ENCODE peak calls at places on chromosomes 2 and 18, in five cellular contexts. One of them, this sample, is unnamed.

GRCh38 chr2:174026122-174026845 is 61.1 kb upstream of the SP3 start:
- DNase-seq in spleen: no peak
- DNase-seq in astrocyte of the spinal cord: peak
- DNase-seq in A549: no peak
- DNase-seq in fibroblast of the aortic adventitia: peak
- DNase-seq in this sample: peak

GRCh38 chr2:76850969-76851368 is 671.2 kb downstream of the LRRTM4 start:
- DNase-seq in spleen: no peak
- DNase-seq in astrocyte of the spinal cord: no peak
- DNase-seq in A549: no peak
- DNase-seq in fibroblast of the aortic adventitia: no peak
- DNase-seq in this sample: no peak

GRCh38 chr2:27376151-27376865 is 4.2 kb downstream of the ZNF513 start:
- DNase-seq in spleen: no peak
- DNase-seq in astrocyte of the spinal cord: no peak
- DNase-seq in A549: no peak
- DNase-seq in fibroblast of the aortic adventitia: no peak
- DNase-seq in this sample: no peak

GRCh38 chr2:200042944-200043343 is 87.6 kb downstream of the MAIP1 start:
- DNase-seq in spleen: no peak
- DNase-seq in astrocyte of the spinal cord: peak
- DNase-seq in A549: no peak
- DNase-seq in fibroblast of the aortic adventitia: peak
- DNase-seq in this sample: peak

GRCh38 chr2:17747684-17748452 is 5.7 kb downstream of the SMC6 start:
- DNase-seq in spleen: no peak
- DNase-seq in astrocyte of the spinal cord: peak
- DNase-seq in A549: peak
- DNase-seq in fibroblast of the aortic adventitia: peak
- DNase-seq in this sample: peak

GRCh38 chr2:28545590-28546195 is 49.8 kb downstream of the PLB1 start:
- DNase-seq in spleen: no peak
- DNase-seq in astrocyte of the spinal cord: no peak
- DNase-seq in A549: no peak
- DNase-seq in fibroblast of the aortic adventitia: no peak
- DNase-seq in this sample: no peak

GRCh38 chr2:62014102-62014501 is 108.6 kb downstream of the COMMD1 start:
- DNase-seq in spleen: no peak
- DNase-seq in astrocyte of the spinal cord: peak
- DNase-seq in A549: peak
- DNase-seq in fibroblast of the aortic adventitia: peak
- DNase-seq in this sample: peak

GRCh38 chr2:173353556-173353955 is 1.1 kb upstream of the CDCA7 start:
- DNase-seq in spleen: no peak
- DNase-seq in astrocyte of the spinal cord: no peak
- DNase-seq in A549: no peak
- DNase-seq in fibroblast of the aortic adventitia: no peak
- DNase-seq in this sample: no peak

GRCh38 chr2:242060212-242060835 is 190.8 kb downstream of the RTP5 start:
- DNase-seq in spleen: no peak
- DNase-seq in astrocyte of the spinal cord: peak
- DNase-seq in A549: no peak
- DNase-seq in fibroblast of the aortic adventitia: peak
- DNase-seq in this sample: peak

GRCh38 chr2:74728842-74729241 is 74.8 kb downstream of the SEMA4F start:
- DNase-seq in spleen: no peak
- DNase-seq in astrocyte of the spinal cord: no peak
- DNase-seq in A549: no peak
- DNase-seq in fibroblast of the aortic adventitia: no peak
- DNase-seq in this sample: no peak

GRCh38 chr2:241857572-241858121 is 1.0 kb downstream of the PDCD1 start:
- DNase-seq in spleen: peak
- DNase-seq in astrocyte of the spinal cord: no peak
- DNase-seq in A549: no peak
- DNase-seq in fibroblast of the aortic adventitia: no peak
- DNase-seq in this sample: no peak

GRCh38 chr2:101001713-101002561 is at the start of gene RPL31:
- DNase-seq in spleen: peak
- DNase-seq in astrocyte of the spinal cord: peak
- DNase-seq in A549: peak
- DNase-seq in fibroblast of the aortic adventitia: peak
- DNase-seq in this sample: peak

GRCh38 chr2:144548532-144549191 is 28.7 kb upstream of the ZEB2 start:
- DNase-seq in spleen: no peak
- DNase-seq in astrocyte of the spinal cord: no peak
- DNase-seq in A549: no peak
- DNase-seq in fibroblast of the aortic adventitia: no peak
- DNase-seq in this sample: no peak

GRCh38 chr2:158755310-158755709 is 39.8 kb upstream of the DAPL1 start:
- DNase-seq in spleen: no peak
- DNase-seq in astrocyte of the spinal cord: no peak
- DNase-seq in A549: no peak
- DNase-seq in fibroblast of the aortic adventitia: no peak
- DNase-seq in this sample: no peak

GRCh38 chr2:158754303-158754611 is 40.9 kb upstream of the DAPL1 start:
- DNase-seq in spleen: no peak
- DNase-seq in astrocyte of the spinal cord: no peak
- DNase-seq in A549: no peak
- DNase-seq in fibroblast of the aortic adventitia: no peak
- DNase-seq in this sample: no peak

GRCh38 chr2:158756976-158757375 is 38.1 kb upstream of the DAPL1 start:
- DNase-seq in spleen: no peak
- DNase-seq in astrocyte of the spinal cord: no peak
- DNase-seq in A549: no peak
- DNase-seq in fibroblast of the aortic adventitia: no peak
- DNase-seq in this sample: peak

GRCh38 chr2:158756331-158756730 is 38.8 kb upstream of the DAPL1 start:
- DNase-seq in spleen: no peak
- DNase-seq in astrocyte of the spinal cord: no peak
- DNase-seq in A549: no peak
- DNase-seq in fibroblast of the aortic adventitia: no peak
- DNase-seq in this sample: no peak

GRCh38 chr2:158755738-158756137 is 39.4 kb upstream of the DAPL1 start:
- DNase-seq in spleen: no peak
- DNase-seq in astrocyte of the spinal cord: no peak
- DNase-seq in A549: no peak
- DNase-seq in fibroblast of the aortic adventitia: no peak
- DNase-seq in this sample: no peak
- TF ChIP-seq CTCF in spleen: no peak
- TF ChIP-seq CTCF in astrocyte of the spinal cord: peak
- TF ChIP-seq CTCF in A549: peak
- TF ChIP-seq CTCF in fibroblast of the aortic adventitia: peak
- TF ChIP-seq CTCF in this sample: peak

DNA sequence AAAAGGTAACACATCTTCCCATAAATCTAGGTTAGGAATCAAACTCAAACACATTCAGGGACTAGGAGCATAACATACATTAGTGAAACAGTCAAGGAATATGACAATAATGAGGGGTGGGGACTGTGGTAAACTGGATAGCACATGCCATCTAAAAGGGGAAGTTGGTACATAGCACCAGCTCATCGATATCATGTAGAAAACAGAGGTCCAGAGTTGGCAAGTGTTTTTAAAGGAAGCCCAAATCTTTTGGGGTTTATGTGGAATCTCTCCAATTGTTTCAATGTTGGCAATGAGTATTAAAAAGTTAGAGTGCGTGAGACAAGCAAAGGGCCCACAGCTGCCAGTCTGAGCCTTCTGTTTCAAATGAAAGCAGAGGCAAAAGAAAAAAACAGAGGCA is 24.4 kb downstream of the KLF7 start:
- DNase-seq in spleen: no peak
- DNase-seq in astrocyte of the spinal cord: no peak
- DNase-seq in A549: no peak
- DNase-seq in fibroblast of the aortic adventitia: no peak
- DNase-seq in this sample: no peak
- TF ChIP-seq CTCF in spleen: no peak
- TF ChIP-seq CTCF in astrocyte of the spinal cord: no peak
- TF ChIP-seq CTCF in A549: no peak
- TF ChIP-seq CTCF in fibroblast of the aortic adventitia: no peak
- TF ChIP-seq CTCF in this sample: no peak

DNA sequence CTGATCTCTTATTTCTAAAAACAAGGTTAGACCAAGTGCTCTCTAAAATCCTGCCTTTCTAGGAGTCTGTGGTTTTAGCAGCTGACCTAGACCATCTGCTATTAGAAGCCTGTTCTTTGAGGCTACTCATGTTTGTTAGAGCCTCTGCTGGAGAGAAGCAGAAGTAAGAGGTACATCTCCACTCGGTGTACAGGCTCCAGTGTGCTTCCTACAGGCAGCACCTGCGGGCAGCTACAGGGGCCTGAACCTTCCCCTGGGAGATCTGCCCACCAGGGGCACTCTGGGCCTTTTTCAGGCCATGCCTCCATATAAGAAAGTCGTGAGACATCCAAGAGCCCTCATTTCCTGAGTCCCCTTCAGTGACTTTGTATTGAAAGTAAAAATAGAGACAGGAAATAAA is 31.6 kb downstream of the ONECUT2 start:
- DNase-seq in spleen: no peak
- DNase-seq in astrocyte of the spinal cord: no peak
- DNase-seq in A549: no peak
- DNase-seq in fibroblast of the aortic adventitia: no peak
- DNase-seq in this sample: no peak
- TF ChIP-seq CTCF in spleen: no peak
- TF ChIP-seq CTCF in astrocyte of the spinal cord: no peak
- TF ChIP-seq CTCF in A549: no peak
- TF ChIP-seq CTCF in fibroblast of the aortic adventitia: no peak
- TF ChIP-seq CTCF in this sample: no peak

GRCh38 chr18:42072407-42072806 is 117.4 kb downstream of the PIK3C3 start:
- DNase-seq in spleen: no peak
- DNase-seq in astrocyte of the spinal cord: no peak
- DNase-seq in A549: no peak
- DNase-seq in fibroblast of the aortic adventitia: no peak
- DNase-seq in this sample: no peak
- TF ChIP-seq CTCF in spleen: no peak
- TF ChIP-seq CTCF in astrocyte of the spinal cord: no peak
- TF ChIP-seq CTCF in A549: no peak
- TF ChIP-seq CTCF in fibroblast of the aortic adventitia: no peak
- TF ChIP-seq CTCF in this sample: peak

GRCh38 chr2:45885111-45885685 is 233.7 kb downstream of the PRKCE start:
- DNase-seq in spleen: no peak
- DNase-seq in astrocyte of the spinal cord: no peak
- DNase-seq in A549: no peak
- DNase-seq in fibroblast of the aortic adventitia: peak
- DNase-seq in this sample: no peak

GRCh38 chr2:45884126-45884525 is 232.7 kb downstream of the PRKCE start:
- DNase-seq in spleen: no peak
- DNase-seq in astrocyte of the spinal cord: no peak
- DNase-seq in A549: no peak
- DNase-seq in fibroblast of the aortic adventitia: no peak
- DNase-seq in this sample: no peak

GRCh38 chr2:45881970-45882581 is 230.6 kb downstream of the PRKCE start:
- DNase-seq in spleen: no peak
- DNase-seq in astrocyte of the spinal cord: no peak
- DNase-seq in A549: no peak
- DNase-seq in fibroblast of the aortic adventitia: no peak
- DNase-seq in this sample: no peak

GRCh38 chr2:45883601-45884000 is 232.1 kb downstream of the PRKCE start:
- DNase-seq in spleen: no peak
- DNase-seq in astrocyte of the spinal cord: no peak
- DNase-seq in A549: no peak
- DNase-seq in fibroblast of the aortic adventitia: no peak
- DNase-seq in this sample: no peak

DNA sequence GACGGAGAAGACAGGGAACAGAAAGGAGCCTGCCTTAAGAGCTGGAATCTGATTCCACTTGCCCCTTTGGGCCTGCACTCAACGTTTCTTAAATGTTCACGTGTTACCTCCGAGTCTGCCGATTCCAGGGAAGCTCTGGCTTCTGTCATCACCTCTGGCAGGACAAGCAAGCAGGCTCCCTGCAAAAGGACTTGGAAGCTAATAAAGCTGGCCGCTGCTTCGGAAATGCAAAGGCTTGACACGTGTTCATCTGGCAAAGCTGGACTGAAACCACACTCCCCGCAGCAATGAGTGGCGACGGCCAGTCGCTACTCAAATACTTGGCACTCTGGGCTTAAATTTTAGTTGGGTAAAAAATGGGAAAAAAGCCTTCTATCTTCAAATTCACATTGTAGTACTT is 231.2 kb downstream of the PRKCE start:
- DNase-seq in spleen: no peak
- DNase-seq in astrocyte of the spinal cord: peak
- DNase-seq in A549: no peak
- DNase-seq in fibroblast of the aortic adventitia: peak
- DNase-seq in this sample: no peak
- TF ChIP-seq CTCF in spleen: no peak
- TF ChIP-seq CTCF in astrocyte of the spinal cord: no peak
- TF ChIP-seq CTCF in A549: no peak
- TF ChIP-seq CTCF in fibroblast of the aortic adventitia: no peak
- TF ChIP-seq CTCF in this sample: no peak

GRCh38 chr2:44974064-44974715 is 32.7 kb downstream of the SIX3 start:
- DNase-seq in spleen: no peak
- DNase-seq in astrocyte of the spinal cord: no peak
- DNase-seq in A549: peak
- DNase-seq in fibroblast of the aortic adventitia: peak
- DNase-seq in this sample: peak
- TF ChIP-seq CTCF in spleen: no peak
- TF ChIP-seq CTCF in astrocyte of the spinal cord: peak
- TF ChIP-seq CTCF in A549: peak
- TF ChIP-seq CTCF in fibroblast of the aortic adventitia: peak
- TF ChIP-seq CTCF in this sample: peak

DNA sequence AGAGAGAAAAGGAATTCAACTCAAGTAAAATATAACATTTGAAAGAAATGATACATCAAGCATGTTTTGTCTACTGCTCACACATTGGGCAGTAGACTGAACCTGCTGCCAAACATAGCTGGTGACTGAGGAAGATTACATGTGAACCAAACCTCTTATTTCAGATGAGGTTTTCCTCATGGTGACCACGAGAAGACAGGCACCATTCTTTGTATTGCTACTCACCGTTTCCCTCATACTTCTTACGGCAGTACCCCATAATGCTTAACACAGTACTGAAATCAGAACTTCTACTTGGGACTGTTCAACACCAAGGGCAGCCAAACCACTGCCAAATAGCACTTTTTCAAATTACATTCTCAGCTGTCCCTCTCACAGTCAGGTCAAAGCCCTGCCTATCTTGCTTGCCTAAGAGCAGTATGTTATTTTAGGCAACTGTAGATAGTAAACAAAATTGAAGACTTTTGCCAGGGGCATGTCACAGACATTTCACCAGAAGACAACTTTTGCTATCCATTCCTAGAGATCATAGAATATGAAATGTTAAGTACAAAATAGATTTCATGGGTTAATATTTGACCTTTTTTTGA is 167.1 kb upstream of the DOK6 start:
- DNase-seq in spleen: no peak
- DNase-seq in astrocyte of the spinal cord: peak
- DNase-seq in A549: no peak
- DNase-seq in fibroblast of the aortic adventitia: no peak
- DNase-seq in this sample: no peak
- TF ChIP-seq CTCF in spleen: no peak
- TF ChIP-seq CTCF in astrocyte of the spinal cord: no peak
- TF ChIP-seq CTCF in A549: no peak
- TF ChIP-seq CTCF in fibroblast of the aortic adventitia: no peak
- TF ChIP-seq CTCF in this sample: no peak